ENCODE peak calls at places on chromosomes 16 and 17, in five cellular contexts. K, O, Z, Y and J are unnamed samples.

GRCh38 chr17:11997972-11998233 is 628 bp upstream of the ZNF18 start:
- DNase-seq in K (no peak), O (no peak), Z (no peak), Y (no peak), J (no peak)

GRCh38 chr16:88552815-88553214 is 17.4 kb upstream of the ZC3H18 start:
- DNase-seq in K (no peak), O (no peak), Z (no peak), Y (no peak), J (no peak)

GRCh38 chr16:56451753-56452689 is 667 bp downstream of the OGFOD1 start:
- DNase-seq in K (peak; percentile 2), O (no peak), Z (no peak), Y (peak; percentile 54), J (no peak)

GRCh38 chr16:81597079-81597658 is 152.6 kb downstream of the CMIP start:
- DNase-seq in K (no peak), O (no peak), Z (no peak), Y (no peak), J (no peak)

GRCh38 chr16:87550510-87550961 is 51.8 kb upstream of the JPH3 start:
- DNase-seq in K (no peak), O (no peak), Z (no peak), Y (peak; percentile 72), J (peak; percentile 19)

GRCh38 chr16:80591071-80591935 is 50.5 kb downstream of the DYNLRB2 start:
- DNase-seq in K (no peak), O (no peak), Z (no peak), Y (no peak), J (no peak)

GRCh38 chr16:15055141-15056053 is 477 bp downstream of the NTAN1 start:
- DNase-seq in K (no peak), O (no peak), Z (peak; percentile 58), Y (no peak), J (peak; percentile 63)

GRCh38 chr17:76683011-76683755 is 27.6 kb downstream of the MXRA7 start:
- DNase-seq in K (no peak), O (no peak), Z (no peak), Y (peak; percentile 59), J (no peak)

GRCh38 chr17:16926061-16926511 is 45.8 kb downstream of the TNFRSF13B start:
- DNase-seq in K (no peak), O (no peak), Z (no peak), Y (no peak), J (no peak)

GRCh38 chr17:30278032-30278431 is 13.7 kb downstream of the BLMH start:
- DNase-seq in K (no peak), O (no peak), Z (peak; percentile 29), Y (peak; percentile 28), J (peak; percentile 3)

GRCh38 chr16:57264950-57265371 is 19.5 kb downstream of the PLLP start:
- DNase-seq in K (no peak), O (no peak), Z (peak; percentile 66), Y (no peak), J (no peak)